ENCODE peak calls at places on chromosomes 7 and 10, in five cellular contexts. H, W, Y, V and C are unnamed samples.

GRCh38 chr10:132987671-132988571 is 45.6 kb upstream of the CFAP46 start:
- DNase-seq in H (no peak), W (no peak), Y (peak), V (peak), C (no peak)

GRCh38 chr10:98472171-98472570 is 25.4 kb upstream of the HPS1 start:
- DNase-seq in H (no peak), W (no peak), Y (no peak), V (no peak), C (no peak)

GRCh38 chr7:142280263-142280662 is 22.4 kb upstream of the PRSS58 start:
- DNase-seq in H (no peak), W (no peak), Y (no peak), V (no peak), C (no peak)

GRCh38 chr10:68508090-68508489 is 19.2 kb downstream of the SLC25A16 start:
- DNase-seq in H (no peak), W (no peak), Y (no peak), V (no peak), C (no peak)

GRCh38 chr10:71083457-71083975 is 128.9 kb upstream of the UNC5B start:
- DNase-seq in H (no peak), W (no peak), Y (no peak), V (no peak), C (no peak)

GRCh38 chr7:154795437-154795836 is 207.5 kb downstream of the PAXIP1 start:
- DNase-seq in H (no peak), W (no peak), Y (no peak), V (no peak), C (no peak)

GRCh38 chr10:93294004-93294403 is 188.1 kb downstream of the MYOF start:
- DNase-seq in H (peak), W (no peak), Y (no peak), V (no peak), C (no peak)

GRCh38 chr7:139725077-139725476 is 52.7 kb downstream of the HIPK2 start:
- DNase-seq in H (no peak), W (no peak), Y (peak), V (no peak), C (peak)

GRCh38 chr10:125788156-125789034 is 12.8 kb upstream of the MMP21 start:
- DNase-seq in H (no peak), W (no peak), Y (no peak), V (no peak), C (no peak)

GRCh38 chr10:17067549-17068264 is 61.9 kb downstream of the CUBN start:
- DNase-seq in H (no peak), W (no peak), Y (no peak), V (no peak), C (no peak)

GRCh38 chr7:94980418-94981142 is 73.2 kb downstream of the PPP1R9A start:
- DNase-seq in H (no peak), W (no peak), Y (no peak), V (no peak), C (no peak)

GRCh38 chr10:30151581-30152389 is 92.4 kb upstream of the JCAD start:
- DNase-seq in H (peak), W (no peak), Y (peak), V (peak), C (no peak)

GRCh38 chr7:108263364-108263951 is 133.3 kb upstream of the LAMB4 start:
- DNase-seq in H (no peak), W (no peak), Y (no peak), V (no peak), C (no peak)

GRCh38 chr10:114103286-114103685 is 59.6 kb downstream of the ADRB1 start:
- DNase-seq in H (peak), W (no peak), Y (peak), V (no peak), C (no peak)

GRCh38 chr7:159156436-159157245 is 12.0 kb upstream of the VIPR2 start:
- DNase-seq in H (no peak), W (no peak), Y (no peak), V (no peak), C (no peak)

GRCh38 chr7:14504134-14504533 is 398.4 kb downstream of the DGKB start:
- DNase-seq in H (no peak), W (no peak), Y (no peak), V (no peak), C (no peak)

GRCh38 chr10:95651346-95652115 is 5.0 kb downstream of the ALDH18A1 start:
- DNase-seq in H (no peak), W (no peak), Y (no peak), V (no peak), C (no peak)

GRCh38 chr10:51643734-51644133 is 55.7 kb downstream of the CSTF2T start:
- DNase-seq in H (no peak), W (no peak), Y (no peak), V (no peak), C (no peak)

GRCh38 chr7:37225255-37226012 is 223.2 kb downstream of the ELMO1 start:
- DNase-seq in H (no peak), W (no peak), Y (no peak), V (no peak), C (no peak)

GRCh38 chr10:79418886-79419595 is 26.4 kb downstream of the ZCCHC24 start:
- DNase-seq in H (no peak), W (no peak), Y (no peak), V (no peak), C (no peak)

GRCh38 chr10:95273393-95274312 is 17.1 kb downstream of the PDLIM1 start:
- DNase-seq in H (peak), W (no peak), Y (peak), V (no peak), C (peak)

GRCh38 chr10:78756604-78757442 is 311.9 kb upstream of the ZMIZ1 start:
- DNase-seq in H (peak), W (no peak), Y (peak), V (peak), C (peak)

GRCh38 chr10:86292462-86293322 is 73.9 kb downstream of the GRID1 start:
- DNase-seq in H (no peak), W (no peak), Y (no peak), V (no peak), C (no peak)

GRCh38 chr10:94287331-94287730 is 75.4 kb downstream of the NOC3L start:
- DNase-seq in H (no peak), W (no peak), Y (no peak), V (no peak), C (no peak)

GRCh38 chr10:19908991-19909699 is 92.9 kb downstream of the PLXDC2 start:
- DNase-seq in H (no peak), W (no peak), Y (no peak), V (no peak), C (no peak)

GRCh38 chr10:28326516-28327493 is 23.9 kb upstream of the MPP7 start:
- DNase-seq in H (no peak), W (no peak), Y (no peak), V (peak), C (no peak)

GRCh38 chr7:91239171-91239604 is 25.0 kb upstream of the FZD1 start:
- DNase-seq in H (peak), W (no peak), Y (peak), V (no peak), C (no peak)

GRCh38 chr10:43211030-43211429 is 55.8 kb downstream of the RASGEF1A start:
- DNase-seq in H (peak), W (no peak), Y (no peak), V (no peak), C (no peak)

GRCh38 chr7:158257516-158258410 is 329.9 kb downstream of the PTPRN2 start:
- DNase-seq in H (no peak), W (no peak), Y (no peak), V (no peak), C (no peak)